ENCODE peak calls at places on chromosome 11, in six cellular contexts. One of them, this sample, is unnamed. For H3K36me3, the result is how much of the 10 kb centered on the place peaks cover.

GRCh38 chr11:130829801-130830562 is 86.3 kb downstream of the SNX19 start:
- DNase-seq in HepG2: no peak
- DNase-seq in H1: no peak
- DNase-seq in HCT116: no peak
- DNase-seq in K562: no peak
- DNase-seq in GM12878: no peak
- DNase-seq in this sample: no peak

GRCh38 chr11:2820976-2821375 is 64.6 kb downstream of the CDKN1C start:
- DNase-seq in HepG2: no peak
- DNase-seq in H1: no peak
- DNase-seq in HCT116: no peak
- DNase-seq in K562: no peak
- DNase-seq in GM12878: no peak
- DNase-seq in this sample: no peak

GRCh38 chr11:34052608-34053160 is 1.2 kb downstream of the CAPRIN1 start:
- DNase-seq in HepG2: no peak
- DNase-seq in H1: peak
- DNase-seq in HCT116: no peak
- DNase-seq in K562: peak
- DNase-seq in GM12878: no peak
- DNase-seq in this sample: no peak

GRCh38 chr11:86741489-86742435 is 58.6 kb upstream of the PRSS23 start:
- DNase-seq in HepG2: peak
- DNase-seq in H1: no peak
- DNase-seq in HCT116: no peak
- DNase-seq in K562: no peak
- DNase-seq in GM12878: no peak
- DNase-seq in this sample: no peak

GRCh38 chr11:92495107-92495793 is 270.6 kb downstream of the FAT3 start:
- DNase-seq in HepG2: peak
- DNase-seq in H1: no peak
- DNase-seq in HCT116: no peak
- DNase-seq in K562: no peak
- DNase-seq in GM12878: no peak
- DNase-seq in this sample: no peak

GRCh38 chr11:20658135-20658534 is 11.3 kb upstream of the NELL1 start:
- DNase-seq in HepG2: no peak
- DNase-seq in H1: no peak
- DNase-seq in HCT116: no peak
- DNase-seq in K562: no peak
- DNase-seq in GM12878: no peak
- DNase-seq in this sample: no peak

GRCh38 chr11:17481905-17482304 is 5.3 kb upstream of the ABCC8 start:
- DNase-seq in HepG2: no peak
- DNase-seq in H1: no peak
- DNase-seq in HCT116: no peak
- DNase-seq in K562: no peak
- DNase-seq in GM12878: no peak
- DNase-seq in this sample: no peak

GRCh38 chr11:105935791-105936190 is 86.2 kb downstream of the MSANTD4 start:
- DNase-seq in HepG2: no peak
- DNase-seq in H1: no peak
- DNase-seq in HCT116: peak
- DNase-seq in K562: no peak
- DNase-seq in GM12878: no peak
- DNase-seq in this sample: no peak

GRCh38 chr11:34213366-34213765 is 107.9 kb downstream of the NAT10 start:
- DNase-seq in HepG2: no peak
- DNase-seq in H1: no peak
- DNase-seq in HCT116: no peak
- DNase-seq in K562: no peak
- DNase-seq in GM12878: no peak
- DNase-seq in this sample: no peak

GRCh38 chr11:105033344-105033743 is 1.6 kb downstream of the CASP1 start:
- DNase-seq in HepG2: no peak
- DNase-seq in H1: no peak
- DNase-seq in HCT116: no peak
- DNase-seq in K562: no peak
- DNase-seq in GM12878: no peak
- DNase-seq in this sample: no peak

GRCh38 chr11:3880724-3881123 is 25.3 kb downstream of the STIM1 start:
- DNase-seq in HepG2: peak
- DNase-seq in H1: no peak
- DNase-seq in HCT116: no peak
- DNase-seq in K562: no peak
- DNase-seq in GM12878: no peak
- DNase-seq in this sample: no peak

GRCh38 chr11:108973402-108974119 is 308.7 kb downstream of the DDX10 start:
- DNase-seq in HepG2: no peak
- DNase-seq in H1: no peak
- DNase-seq in HCT116: no peak
- DNase-seq in K562: no peak
- DNase-seq in GM12878: no peak
- DNase-seq in this sample: no peak

GRCh38 chr11:102546923-102547471 is 16.4 kb upstream of the MMP7 start:
- DNase-seq in HepG2: no peak
- DNase-seq in H1: no peak
- DNase-seq in HCT116: no peak
- DNase-seq in K562: no peak
- DNase-seq in GM12878: peak
- DNase-seq in this sample: no peak

GRCh38 chr11:44855138-44855849 is 95.4 kb downstream of the TP53I11 start:
- DNase-seq in HepG2: no peak
- DNase-seq in H1: no peak
- DNase-seq in HCT116: no peak
- DNase-seq in K562: no peak
- DNase-seq in GM12878: no peak
- DNase-seq in this sample: no peak

GRCh38 chr11:117876341-117877119 is at the start of gene FXYD6:
- DNase-seq in HepG2: no peak
- DNase-seq in H1: peak
- DNase-seq in HCT116: no peak
- DNase-seq in K562: peak
- DNase-seq in GM12878: no peak
- DNase-seq in this sample: no peak

GRCh38 chr11:105611837-105612480 is 2.1 kb downstream of the GRIA4 start:
- DNase-seq in HepG2: no peak
- DNase-seq in H1: no peak
- DNase-seq in HCT116: no peak
- DNase-seq in K562: no peak
- DNase-seq in GM12878: no peak
- DNase-seq in this sample: peak

GRCh38 chr11:110830344-110831141 is 118.3 kb upstream of the ARHGAP20 start:
- DNase-seq in HepG2: no peak
- DNase-seq in H1: peak
- DNase-seq in HCT116: no peak
- DNase-seq in K562: no peak
- DNase-seq in GM12878: no peak
- DNase-seq in this sample: peak

GRCh38 chr11:96781082-96781481 is 391.3 kb downstream of the JRKL start:
- DNase-seq in HepG2: no peak
- DNase-seq in H1: no peak
- DNase-seq in HCT116: no peak
- DNase-seq in K562: no peak
- DNase-seq in GM12878: no peak
- DNase-seq in this sample: no peak

GRCh38 chr11:134452026-134452848 is 40.2 kb upstream of the B3GAT1 start:
- DNase-seq in HepG2: no peak
- DNase-seq in H1: no peak
- DNase-seq in HCT116: no peak
- DNase-seq in K562: no peak
- DNase-seq in GM12878: no peak
- DNase-seq in this sample: no peak

GRCh38 chr11:134453441-134453840 is 41.4 kb upstream of the B3GAT1 start:
- DNase-seq in HepG2: no peak
- DNase-seq in H1: no peak
- DNase-seq in HCT116: no peak
- DNase-seq in K562: no peak
- DNase-seq in GM12878: no peak
- DNase-seq in this sample: no peak

GRCh38 chr11:134450186-134450585 is 38.1 kb upstream of the B3GAT1 start:
- DNase-seq in HepG2: no peak
- DNase-seq in H1: no peak
- DNase-seq in HCT116: no peak
- DNase-seq in K562: no peak
- DNase-seq in GM12878: no peak
- DNase-seq in this sample: no peak

GRCh38 chr11:134454146-134454690 is 42.2 kb upstream of the B3GAT1 start:
- DNase-seq in HepG2: no peak
- DNase-seq in H1: no peak
- DNase-seq in HCT116: no peak
- DNase-seq in K562: no peak
- DNase-seq in GM12878: no peak
- DNase-seq in this sample: no peak

GRCh38 chr11:134452849-134453177 is 40.8 kb upstream of the B3GAT1 start:
- DNase-seq in HepG2: no peak
- DNase-seq in H1: no peak
- DNase-seq in HCT116: no peak
- DNase-seq in K562: no peak
- DNase-seq in GM12878: no peak
- DNase-seq in this sample: no peak
- TF ChIP-seq YY1 in HepG2: no peak
- TF ChIP-seq YY1 in H1: no peak
- TF ChIP-seq YY1 in HCT116: no peak
- TF ChIP-seq YY1 in K562: no peak
- TF ChIP-seq YY1 in GM12878: no peak
- TF ChIP-seq YY1 in this sample: no peak

DNA sequence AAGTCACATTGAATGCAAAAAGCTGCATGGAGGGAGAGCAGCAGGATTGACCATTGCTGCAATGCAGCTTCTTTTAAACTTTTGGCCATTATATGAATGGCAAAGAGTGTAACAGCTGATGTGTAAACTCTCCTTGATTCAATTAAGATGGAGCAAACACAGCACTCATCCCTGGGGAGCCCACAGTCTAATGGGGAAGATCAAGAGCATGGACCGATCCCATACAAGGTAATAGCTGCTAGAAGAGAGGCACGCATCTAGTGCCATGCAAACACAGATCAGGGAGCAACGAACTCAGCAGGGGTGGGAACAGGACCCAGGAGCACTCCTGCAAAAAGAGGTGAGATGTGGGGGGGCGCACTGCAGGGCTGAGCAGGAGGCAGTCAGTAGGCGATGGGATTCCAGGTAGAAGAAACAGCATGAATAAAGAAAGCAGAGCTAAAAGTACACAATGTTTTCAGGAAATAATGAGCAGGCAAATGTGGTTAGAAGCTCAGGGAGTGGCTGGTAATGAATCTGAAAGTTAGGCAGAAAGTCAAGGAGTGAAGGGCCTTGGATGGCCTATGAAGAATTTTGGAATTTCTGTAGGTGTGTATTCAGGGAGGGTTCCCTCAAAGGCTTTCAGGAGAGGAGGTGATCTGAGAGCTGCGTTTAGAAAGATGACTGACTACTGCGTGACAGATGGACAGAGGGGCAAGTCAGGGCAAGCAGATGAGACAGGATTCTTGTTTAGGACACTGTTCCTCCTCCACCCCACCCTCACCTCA is 17.2 kb upstream of the BMAL1 start:
- DNase-seq in HepG2: no peak
- DNase-seq in H1: no peak
- DNase-seq in HCT116: no peak
- DNase-seq in K562: no peak
- DNase-seq in GM12878: no peak
- DNase-seq in this sample: no peak
- TF ChIP-seq ZNF274 in HepG2: no peak
- TF ChIP-seq ZNF274 in H1: no peak
- TF ChIP-seq ZNF274 in HCT116: no peak
- TF ChIP-seq ZNF274 in K562: no peak
- TF ChIP-seq ZNF274 in GM12878: no peak
- TF ChIP-seq ZNF274 in this sample: no peak

GRCh38 chr11:65541093-65542010 is 16.5 kb downstream of the SCYL1 start:
- DNase-seq in HepG2: no peak
- DNase-seq in H1: no peak
- DNase-seq in HCT116: no peak
- DNase-seq in K562: no peak
- DNase-seq in GM12878: no peak
- DNase-seq in this sample: no peak

GRCh38 chr11:65538915-65539374 is 14.1 kb downstream of the SCYL1 start:
- DNase-seq in HepG2: no peak
- DNase-seq in H1: peak
- DNase-seq in HCT116: no peak
- DNase-seq in K562: no peak
- DNase-seq in GM12878: no peak
- DNase-seq in this sample: no peak

GRCh38 chr11:65540290-65541092 is 15.6 kb downstream of the SCYL1 start:
- DNase-seq in HepG2: no peak
- DNase-seq in H1: peak
- DNase-seq in HCT116: peak
- DNase-seq in K562: peak
- DNase-seq in GM12878: peak
- DNase-seq in this sample: peak

GRCh38 chr11:65538232-65538914 is 13.5 kb downstream of the SCYL1 start:
- DNase-seq in HepG2: no peak
- DNase-seq in H1: no peak
- DNase-seq in HCT116: no peak
- DNase-seq in K562: no peak
- DNase-seq in GM12878: no peak
- DNase-seq in this sample: no peak

DNA sequence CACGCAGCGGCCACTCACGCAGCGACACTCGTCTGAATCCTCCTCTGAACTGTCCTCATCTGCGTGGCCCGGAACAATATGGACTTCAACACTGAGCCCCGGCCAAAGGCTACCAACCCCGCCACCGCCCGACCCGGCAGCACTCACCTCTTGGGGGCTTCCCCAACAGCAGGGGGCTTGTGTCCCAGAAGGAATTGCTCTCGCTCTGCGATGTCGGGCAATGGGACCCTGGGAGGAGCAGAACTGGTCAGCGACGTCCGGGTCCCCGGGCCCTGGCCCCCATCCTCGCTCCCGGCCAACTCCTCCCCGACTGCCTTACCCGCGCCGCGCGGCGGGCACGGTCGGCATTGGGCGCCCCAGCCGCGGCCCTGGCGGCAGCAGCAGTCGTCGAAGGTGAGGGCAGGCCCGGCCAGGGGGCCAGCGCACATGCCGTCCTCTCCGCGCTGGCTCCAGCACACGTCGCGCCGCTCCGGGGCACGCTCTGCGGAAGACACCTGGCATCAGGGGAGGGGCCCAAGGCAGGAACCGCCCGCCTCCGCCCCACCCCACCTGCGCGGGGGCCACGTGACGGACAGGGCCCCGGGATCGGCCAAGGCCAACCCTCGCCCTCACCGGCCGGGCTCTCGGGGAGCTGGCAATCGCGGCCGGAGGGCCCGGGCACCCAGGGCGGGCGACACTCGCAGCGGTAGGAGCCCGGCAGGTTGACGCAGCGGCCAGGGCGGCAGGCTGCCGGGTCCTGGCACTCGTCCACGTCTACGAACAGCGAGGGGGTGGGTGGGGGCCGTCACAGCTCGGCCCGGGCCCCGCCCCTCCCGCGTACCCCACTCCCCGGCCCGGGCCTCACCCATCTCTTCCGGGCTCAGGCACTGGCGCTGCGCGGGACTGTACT is 14.8 kb downstream of the SCYL1 start:
- DNase-seq in HepG2: no peak
- DNase-seq in H1: peak
- DNase-seq in HCT116: peak
- DNase-seq in K562: no peak
- DNase-seq in GM12878: no peak
- DNase-seq in this sample: no peak
- H3K36me3 ChIP-seq in HepG2: under half
- H3K36me3 ChIP-seq in H1: under half
- H3K36me3 ChIP-seq in HCT116: under half
- H3K36me3 ChIP-seq in K562: under half
- H3K36me3 ChIP-seq in GM12878: under half
- H3K36me3 ChIP-seq in this sample: under half

GRCh38 chr11:69646493-69647201 is 5.7 kb downstream of the CCND1 start:
- DNase-seq in HepG2: no peak
- DNase-seq in H1: no peak
- DNase-seq in HCT116: no peak
- DNase-seq in K562: no peak
- DNase-seq in GM12878: no peak
- DNase-seq in this sample: no peak
- TF ChIP-seq YY1 in HepG2: no peak
- TF ChIP-seq YY1 in H1: no peak
- TF ChIP-seq YY1 in HCT116: no peak
- TF ChIP-seq YY1 in K562: no peak
- TF ChIP-seq YY1 in GM12878: no peak
- TF ChIP-seq YY1 in this sample: no peak

This sample was measured in NT2/D1.